ENCODE peak calls at places on chromosomes 16 and 17, in five cellular contexts. A is prostate gland, R is aorta, V is psoas muscle, S is IMR-90. N is an unnamed sample.

GRCh38 chr16:84648595-84649510 is 542 bp downstream of the KLHL36 start:
- DNase-seq in A (peak; percentile 48), V (peak; percentile 65), S (no peak), R (no peak), N (peak; percentile 76)

GRCh38 chr17:50945779-50946222 is 79.6 kb upstream of the TOB1 start:
- DNase-seq in R (no peak), S (no peak), A (no peak), V (no peak), N (no peak)

GRCh38 chr16:50680907-50681885 is at the start of gene SNX20:
- DNase-seq in R (peak; percentile 75), S (no peak), V (no peak), A (no peak), N (peak; percentile 48)

GRCh38 chr16:57536306-57537193 is at the start of gene CCDC102A:
- DNase-seq in A (no peak), S (no peak), R (peak; percentile 80), V (no peak), N (peak; percentile 40)

GRCh38 chr16:89924298-89924924 is 1.3 kb downstream of the TUBB3 start:
- DNase-seq in V (no peak), A (no peak), R (peak; percentile 79), S (peak; percentile 44), N (no peak)

GRCh38 chr16:86734559-86735480 is 156.5 kb downstream of the FOXL1 start:
- DNase-seq in R (no peak), S (no peak), V (peak; percentile 19), A (no peak), N (no peak)

GRCh38 chr17:61463068-61463980 is 11.1 kb downstream of the TBX4 start:
- DNase-seq in R (peak; percentile 68), V (peak; percentile 36), S (no peak), A (no peak), N (no peak)

GRCh38 chr17:12406623-12407228 is 259.0 kb upstream of the MYOCD start:
- DNase-seq in R (no peak), S (peak; percentile 18), V (no peak), A (no peak), N (no peak)

GRCh38 chr16:26442333-26442732 is 624.4 kb upstream of the C16orf82 start:
- DNase-seq in V (no peak), S (no peak), A (no peak), R (no peak), N (no peak)

GRCh38 chr16:28117168-28117565 is 53.7 kb upstream of the GSG1L start:
- DNase-seq in S (no peak), V (no peak), R (no peak), A (no peak), N (no peak)

GRCh38 chr17:31832748-31833147 is 26.3 kb downstream of the COPRS start:
- DNase-seq in V (no peak), A (no peak), S (no peak), R (no peak), N (no peak)

GRCh38 chr16:52812945-52813556 is 239.6 kb downstream of the CHD9NB start:
- DNase-seq in R (no peak), V (no peak), A (no peak), S (peak; percentile 28), N (no peak)

GRCh38 chr16:67672739-67673662 is 6.4 kb downstream of the C16orf86 start:
- DNase-seq in A (peak; percentile 54), R (peak; percentile 84), S (peak; percentile 67), V (peak; percentile 82), N (peak; percentile 75)

GRCh38 chr17:50768348-50768761 is 1.0 kb upstream of the ANKRD40CL start:
- DNase-seq in R (no peak), V (no peak), S (no peak), A (peak; percentile 84), N (peak; percentile 93)

GRCh38 chr17:79627766-79628690 is 17.2 kb upstream of the RBFOX3 start:
- DNase-seq in V (peak; percentile 25), S (no peak), A (no peak), R (peak; percentile 46), N (peak; percentile 2)

GRCh38 chr16:71834291-71834690 is 11.5 kb upstream of the ATXN1L start:
- DNase-seq in R (no peak), A (no peak), S (no peak), V (no peak), N (no peak)

GRCh38 chr17:27430882-27431491 is 25.3 kb upstream of the KSR1 start:
- DNase-seq in R (peak; percentile 76), A (no peak), V (no peak), S (peak; percentile 51), N (peak; percentile 35)

GRCh38 chr17:1605681-1606351 is 22.8 kb downstream of the SLC43A2 start:
- DNase-seq in R (no peak), V (no peak), A (no peak), S (no peak), N (no peak)

GRCh38 chr17:49656247-49656646 is 21.6 kb downstream of the SPOP start:
- DNase-seq in A (no peak), S (no peak), R (no peak), V (no peak), N (no peak)

GRCh38 chr16:70565053-70565452 is 41.4 kb downstream of the SF3B3 start:
- DNase-seq in R (no peak), V (no peak), S (no peak), A (no peak), N (no peak)

GRCh38 chr17:36934144-36934758 is 3.0 kb upstream of the LHX1 start:
- DNase-seq in R (peak; percentile 72), V (no peak), A (no peak), S (no peak), N (no peak)

GRCh38 chr17:42774066-42774750 is 959 bp downstream of the VPS25 start:
- DNase-seq in A (no peak), R (no peak), V (no peak), S (peak; percentile 55), N (no peak)

GRCh38 chr16:3640632-3641501 is 13.6 kb upstream of the DNASE1 start:
- DNase-seq in V (no peak), A (no peak), R (peak; percentile 67), S (no peak), N (no peak)
- H3K4me1 ChIP-seq in V (peaks cover 3% of the 10 kb centered on the region), A (peaks cover 17% of the 10 kb centered on the region), R (no peaks in the 10 kb centered on the region), S (peaks cover 13% of the 10 kb centered on the region), N (peaks cover 11% of the 10 kb centered on the region)

DNA sequence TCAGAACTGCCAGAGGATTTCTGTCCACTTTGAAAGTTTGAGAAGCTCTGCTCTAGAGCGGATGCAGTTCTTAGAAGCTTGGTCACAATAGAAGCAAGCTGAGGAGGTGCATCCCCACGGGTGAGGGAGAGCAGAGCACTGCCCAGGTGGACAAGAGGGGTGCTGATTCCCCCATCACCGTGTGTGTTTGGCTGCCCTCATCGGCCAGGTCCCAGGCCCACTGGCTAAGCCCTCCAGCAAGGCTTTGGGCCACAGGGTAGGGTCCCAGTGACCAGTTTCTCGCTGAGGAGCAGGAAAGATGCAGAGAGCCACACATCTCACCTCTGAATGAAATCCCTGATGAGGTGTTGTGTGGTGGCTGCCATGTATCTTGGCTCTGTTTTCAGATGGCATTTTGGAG is 26.9 kb downstream of the NMT1 start:
- DNase-seq in S (no peak), R (no peak), A (no peak), V (no peak), N (no peak)
- H3K27ac ChIP-seq in S (peak overlapping the region; percentile 85), R (peak overlapping the region; percentile 95), A (peak overlapping the region; percentile 55), V (peak overlapping the region; percentile 77), N (no peak overlapping the region)

GRCh38 chr17:6454495-6455320 is 10.5 kb downstream of the PIMREG start:
- DNase-seq in V (no peak), R (peak; percentile 72), A (no peak), S (no peak), N (no peak)
- H3K4me1 ChIP-seq in V (peaks cover 3% of the 10 kb centered on the region), R (no peaks in the 10 kb centered on the region), A (no peaks in the 10 kb centered on the region), S (peaks cover 13% of the 10 kb centered on the region), N (no peaks in the 10 kb centered on the region)

GRCh38 chr17:41678907-41679739 is 9.6 kb upstream of the EIF1 start:
- DNase-seq in R (no peak), S (peak; percentile 28), A (no peak), V (peak; percentile 12), N (no peak)

GRCh38 chr17:41680426-41681040 is 8.2 kb upstream of the EIF1 start:
- DNase-seq in S (no peak), A (no peak), R (no peak), V (peak; percentile 10), N (no peak)

GRCh38 chr17:41681776-41682175 is 6.9 kb upstream of the EIF1 start:
- DNase-seq in A (no peak), S (no peak), V (peak; percentile 40), R (no peak), N (no peak)

GRCh38 chr17:41678411-41678906 is 10.2 kb upstream of the EIF1 start:
- DNase-seq in S (peak; percentile 9), R (no peak), V (peak; percentile 18), A (no peak), N (no peak)

DNA sequence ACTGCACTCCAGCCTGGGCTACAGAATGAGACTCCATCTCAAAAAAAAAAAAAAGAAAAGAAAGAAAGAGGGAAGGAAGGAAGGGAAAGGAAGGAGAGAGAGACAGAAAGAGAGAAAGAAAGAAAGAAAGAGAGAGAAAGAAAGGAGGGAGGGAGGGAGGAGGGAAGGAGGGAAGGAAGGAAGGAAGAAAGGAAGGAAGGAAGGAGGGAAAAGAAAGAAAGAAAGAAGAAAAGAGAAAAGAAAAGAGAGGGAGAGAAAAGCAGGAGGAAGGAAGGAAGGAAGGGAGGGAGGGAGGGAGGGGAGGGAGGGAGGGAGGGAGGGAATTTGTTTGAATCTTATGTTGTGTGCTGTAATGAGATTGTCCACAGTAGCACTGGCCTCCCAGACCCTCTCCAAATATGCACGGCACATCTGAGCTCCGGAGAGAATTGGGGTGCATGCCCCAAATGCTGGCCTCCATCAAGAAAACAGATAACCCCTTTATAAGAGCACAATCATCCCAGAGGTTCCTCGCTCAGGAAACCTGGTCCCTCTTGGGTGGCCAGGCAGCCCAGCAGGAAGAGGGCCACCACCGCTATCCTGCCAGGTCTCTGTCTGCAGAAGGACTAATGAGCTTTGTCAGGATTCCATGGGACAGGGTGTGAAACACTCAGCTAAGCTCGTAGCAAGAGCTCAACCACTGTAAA is 8.8 kb upstream of the EIF1 start:
- DNase-seq in A (no peak), R (no peak), V (peak; percentile 15), S (no peak), N (no peak)
- H3K27ac ChIP-seq in A (no peak overlapping the region), R (no peak overlapping the region), V (no peak overlapping the region), S (no peak overlapping the region), N (no peak overlapping the region)

GRCh38 chr17:64091116-64091515 is 38.8 kb downstream of the ERN1 start:
- DNase-seq in V (no peak), A (no peak), R (no peak), S (peak; percentile 61), N (no peak)

GRCh38 chr17:64090144-64090543 is 39.8 kb downstream of the ERN1 start:
- DNase-seq in V (no peak), S (no peak), A (no peak), R (no peak), N (no peak)

GRCh38 chr17:64092952-64093451 is 36.9 kb downstream of the ERN1 start:
- DNase-seq in A (no peak), R (no peak), V (no peak), S (no peak), N (peak; percentile 51)

GRCh38 chr17:64092111-64092510 is 37.8 kb downstream of the ERN1 start:
- DNase-seq in A (no peak), R (no peak), V (no peak), S (no peak), N (no peak)

DNA sequence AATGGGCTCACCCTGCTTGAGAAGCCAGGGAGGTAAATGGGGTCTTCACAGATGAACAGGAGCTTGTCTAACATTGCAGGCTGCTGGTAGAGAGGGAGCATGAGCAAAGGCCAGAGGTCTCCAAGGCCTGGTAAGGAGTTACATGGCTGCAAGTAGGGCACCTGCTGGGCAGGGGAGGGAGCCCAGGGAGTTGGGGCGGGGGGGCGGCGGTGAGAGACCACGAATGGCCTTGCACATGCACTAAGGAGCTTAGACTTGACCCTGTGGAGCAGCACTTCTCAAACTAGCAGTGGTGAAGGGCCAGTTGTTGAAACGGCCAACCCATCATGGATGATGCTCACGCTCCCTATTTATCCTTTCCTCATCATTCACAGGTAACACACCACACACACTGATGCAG is 38.4 kb downstream of the ERN1 start:
- DNase-seq in A (no peak), V (no peak), S (no peak), R (no peak), N (no peak)
- H3K4me1 ChIP-seq in A (peaks cover 5% of the 10 kb centered on the region), V (peaks cover 3% of the 10 kb centered on the region), S (no peaks in the 10 kb centered on the region), R (no peaks in the 10 kb centered on the region), N (peaks cover 86% of the 10 kb centered on the region)